ENCODE peak calls at places on chromosomes 4 and X, in seven cellular contexts. R, X, E, V, S, P and O are unnamed samples.

GRCh38 chr4:1711055-1711905 is 839 bp downstream of the SLBP start:
- DNase-seq in E (no peak), V (peak), X (no peak), R (peak), S (peak), P (peak), O (peak)

GRCh38 chr4:152525878-152526277 is 10.0 kb downstream of the FBXW7 start:
- DNase-seq in V (no peak), E (no peak), P (peak), S (no peak), R (no peak), X (no peak), O (no peak)

GRCh38 chr4:119138046-119138445 is 2.4 kb downstream of the MYOZ2 start:
- DNase-seq in R (peak), E (no peak), S (no peak), P (peak), V (no peak), X (no peak), O (peak)

GRCh38 chrX:53511302-53511701 is 77.1 kb upstream of the HSD17B10 start:
- DNase-seq in R (no peak), X (no peak), V (no peak), P (no peak), S (no peak), E (no peak), O (no peak)

GRCh38 chr4:55437356-55437796 is 41.6 kb downstream of the TMEM165 start:
- DNase-seq in P (peak), R (peak), E (no peak), V (no peak), X (no peak), S (no peak), O (peak)

GRCh38 chr4:111546881-111547280 is 598.4 kb upstream of the FAM241A start:
- DNase-seq in S (no peak), X (no peak), V (no peak), R (peak), P (no peak), E (no peak), O (no peak)

GRCh38 chr4:2408401-2408958 is 10.0 kb downstream of the ZFYVE28 start:
- DNase-seq in E (peak), V (no peak), P (no peak), R (no peak), S (peak), X (no peak), O (no peak)

GRCh38 chrX:153507484-153508178 is 9.8 kb upstream of the ATP2B3 start:
- DNase-seq in S (peak), X (no peak), V (peak), R (peak), P (peak), E (peak), O (peak)

GRCh38 chr4:93791570-93792195 is 36.9 kb upstream of the ATOH1 start:
- DNase-seq in P (peak), V (peak), E (no peak), X (no peak), R (peak), S (no peak), O (peak)

GRCh38 chrX:19152762-19153161 is 30.5 kb upstream of the ADGRG2 start:
- DNase-seq in E (no peak), V (no peak), S (no peak), X (no peak), P (peak), R (no peak), O (no peak)

GRCh38 chrX:68820476-68821110 is 8.2 kb upstream of the EFNB1 start:
- DNase-seq in P (no peak), S (no peak), X (no peak), E (no peak), R (no peak), V (no peak), O (no peak)

GRCh38 chrX:13868481-13869040 is 51.7 kb upstream of the GPM6B start:
- DNase-seq in R (peak), X (no peak), V (no peak), S (no peak), P (peak), E (no peak), O (peak)

GRCh38 chr4:16794816-16795445 is 103.5 kb downstream of the LDB2 start:
- DNase-seq in X (peak), E (no peak), S (no peak), V (peak), R (peak), P (peak), O (peak)

GRCh38 chrX:38036471-38036870 is 30.1 kb downstream of the SYTL5 start:
- DNase-seq in S (no peak), P (peak), E (no peak), R (peak), V (no peak), X (no peak), O (no peak)

GRCh38 chrX:71493111-71493613 is 39.7 kb upstream of the OGT start:
- DNase-seq in E (no peak), V (peak), R (peak), P (no peak), X (no peak), S (no peak), O (peak)

GRCh38 chrX:135302269-135302873 is 6.9 kb upstream of the ETDC start:
- DNase-seq in E (no peak), R (no peak), S (no peak), V (no peak), P (no peak), X (no peak), O (no peak)

GRCh38 chrX:78650906-78651437 is 8.2 kb downstream of the RTL3 start:
- DNase-seq in E (no peak), S (no peak), X (peak), P (peak), V (no peak), R (peak), O (peak)

GRCh38 chr4:138327334-138327733 is 85.2 kb upstream of the SLC7A11 start:
- DNase-seq in P (no peak), E (no peak), X (no peak), R (no peak), V (no peak), S (no peak), O (no peak)

GRCh38 chrX:141405486-141405877 is 163.2 kb upstream of the SPANXC start:
- DNase-seq in R (peak), V (no peak), P (peak), E (no peak), X (no peak), S (no peak), O (peak)

GRCh38 chrX:18983711-18984380 is at the start of gene PHKA2:
- DNase-seq in E (no peak), X (no peak), V (peak), R (peak), S (peak), P (no peak), O (peak)

DNA sequence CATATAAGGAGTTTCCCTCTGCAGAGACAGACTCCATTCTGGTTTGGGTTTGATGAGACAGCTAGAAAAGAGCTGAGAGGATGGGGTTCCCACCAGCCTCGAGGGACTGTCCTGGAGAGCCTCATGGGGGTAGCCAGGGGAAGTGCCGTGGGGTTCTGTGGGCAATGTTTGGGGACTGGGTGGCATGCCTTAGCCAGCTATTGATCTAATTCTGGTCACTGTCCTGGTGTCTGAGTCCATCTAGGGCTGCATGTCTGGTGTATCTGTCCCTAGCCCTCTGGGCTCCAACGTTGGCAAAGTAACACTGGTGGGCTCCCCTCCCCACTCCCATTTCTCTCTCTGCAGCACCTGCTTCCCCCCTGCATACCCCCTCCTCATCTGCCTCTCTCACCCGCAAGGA is 135.4 kb downstream of the SMIM20 start:
- DNase-seq in S (no peak), R (no peak), P (no peak), E (no peak), V (no peak), X (no peak), O (no peak)
- H3K4me3 ChIP-seq in S (no peak), R (peak), P (no peak), E (no peak), V (no peak), X (no peak), O (no peak)

GRCh38 chr4:52052475-52052780 is 1.3 kb downstream of the SPATA18 start:
- DNase-seq in P (peak), E (no peak), S (no peak), X (no peak), V (no peak), R (no peak), O (peak)
- TF ChIP-seq CTCF in P (no peak), E (no peak), S (no peak), X (no peak), V (no peak), R (no peak), O (no peak)

GRCh38 chr4:85933306-85933640 is 426.6 kb downstream of the MAPK10 start:
- DNase-seq in E (no peak), V (no peak), P (no peak), X (no peak), R (no peak), S (no peak), O (no peak)

GRCh38 chr4:85932371-85933305 is 427.2 kb downstream of the MAPK10 start:
- DNase-seq in V (no peak), R (peak), P (peak), S (no peak), X (no peak), E (no peak), O (peak)

GRCh38 chr4:85928775-85929585 is 430.9 kb downstream of the MAPK10 start:
- DNase-seq in S (no peak), V (no peak), X (peak), R (peak), E (no peak), P (peak), O (peak)

GRCh38 chr4:85925071-85925470 is 434.8 kb downstream of the MAPK10 start:
- DNase-seq in S (no peak), V (no peak), R (no peak), E (no peak), X (no peak), P (no peak), O (no peak)

DNA sequence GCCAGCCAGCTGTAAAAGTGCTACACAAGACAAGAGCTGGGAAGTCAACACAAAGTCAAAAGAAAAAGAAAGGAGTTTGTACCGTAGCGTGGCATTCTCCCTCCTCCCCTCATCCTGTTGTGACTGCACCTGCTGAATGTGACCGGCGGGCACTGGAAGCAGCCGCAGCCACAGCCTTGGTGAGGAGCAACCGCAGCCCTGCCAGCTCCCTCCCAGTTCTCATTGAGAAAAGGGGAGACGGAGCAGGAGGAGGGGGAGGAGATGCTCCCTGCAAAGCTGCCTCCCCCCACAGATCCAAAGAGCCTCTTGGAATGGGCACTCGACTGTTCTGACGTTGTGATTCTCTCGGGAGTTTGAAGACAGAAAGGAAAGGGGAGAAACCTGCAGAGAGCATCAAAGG is 429.9 kb downstream of the MAPK10 start:
- DNase-seq in S (peak), E (peak), X (no peak), R (no peak), P (no peak), V (peak), O (no peak)
- H3K4me3 ChIP-seq in S (no peak), E (no peak), X (peak), R (no peak), P (no peak), V (no peak), O (no peak)

DNA sequence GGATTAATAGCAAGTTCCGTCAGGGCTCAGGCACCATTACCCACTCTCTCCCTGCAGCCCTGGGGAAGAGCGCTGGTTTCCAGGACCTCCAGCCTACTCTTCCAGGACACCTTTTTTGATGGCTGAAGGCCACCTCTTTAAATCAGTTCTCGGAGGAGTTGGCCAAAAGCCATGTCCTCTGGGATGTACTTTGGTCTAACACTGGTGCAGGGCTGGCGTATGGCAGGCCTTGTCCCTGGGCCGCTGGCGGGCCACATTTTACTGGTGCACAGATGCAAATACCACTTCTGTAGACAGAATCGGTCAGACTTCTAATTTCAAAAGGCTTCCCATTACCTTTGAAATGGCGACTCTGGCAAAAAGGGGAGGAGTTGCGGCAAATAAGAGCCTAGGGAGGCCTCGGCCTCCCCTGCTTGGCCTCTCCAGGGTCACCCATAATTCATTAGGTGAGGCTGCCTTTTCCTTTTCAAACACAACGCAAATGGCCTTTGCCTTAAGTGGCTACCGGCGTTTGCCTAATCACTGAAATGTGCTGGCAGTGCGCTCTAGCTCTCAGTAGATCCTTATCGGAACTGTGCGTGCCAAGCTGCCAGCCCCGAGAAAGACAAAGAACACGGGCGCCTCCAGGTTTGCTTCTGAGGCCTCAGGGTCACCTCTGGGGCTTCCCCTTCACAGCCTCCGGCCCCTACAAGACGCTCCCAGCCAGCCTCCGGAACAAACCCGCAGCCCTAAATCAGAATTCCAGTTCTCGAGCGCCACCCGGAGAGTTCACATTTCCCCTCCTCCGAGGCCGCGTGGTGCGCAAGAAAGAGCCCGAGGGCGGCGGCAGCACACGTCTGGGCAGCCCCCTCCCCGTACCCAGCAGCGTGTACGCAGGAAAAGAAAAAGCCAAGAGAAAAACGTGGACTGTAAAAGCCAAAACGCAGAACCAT is 76.2 kb upstream of the BCOR start:
- DNase-seq in P (peak), V (no peak), S (peak), R (peak), E (peak), X (no peak), O (no peak)
- TF ChIP-seq CTCF in P (no peak), V (no peak), S (no peak), R (no peak), E (no peak), X (no peak), O (no peak)

DNA sequence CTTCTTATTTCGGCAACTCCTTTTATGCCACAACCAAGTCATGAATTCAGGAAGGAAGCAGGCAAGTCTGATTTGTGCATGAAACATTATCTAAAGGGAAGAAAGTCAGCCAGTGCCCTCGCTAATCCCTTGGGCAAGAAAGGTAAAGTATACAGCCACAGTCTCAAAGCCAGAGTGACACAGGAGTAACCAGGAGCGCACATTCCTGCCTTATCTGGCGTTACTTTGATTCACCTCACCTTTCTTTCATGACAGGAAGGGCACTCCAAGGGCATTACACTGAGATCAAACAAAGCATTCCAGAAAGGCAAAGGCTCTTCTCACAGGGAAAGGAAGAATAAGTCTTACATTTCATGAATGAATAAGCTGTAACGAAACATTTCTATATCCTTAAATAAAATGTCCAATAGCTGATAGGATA is 38.8 kb downstream of the FAT1 start:
- DNase-seq in E (no peak), S (no peak), R (no peak), V (no peak), P (peak), X (no peak), O (no peak)
- H3K4me3 ChIP-seq in E (no peak), S (no peak), R (no peak), V (no peak), P (no peak), X (peak), O (no peak)